ENCODE peak calls at places on chromosomes 4 and X, in four cellular contexts. One of them, this sample, is unnamed.

GRCh38 chrX:108439961-108440696 is 491 bp downstream of the COL4A5 start:
- DNase-seq in brain microvascular endothelial cell: no peak
- DNase-seq in mesenchymal stem cell: no peak
- DNase-seq in psoas muscle: peak
- DNase-seq in this sample: no peak

GRCh38 chr4:7911044-7911578 is 28.6 kb downstream of the AFAP1 start:
- DNase-seq in brain microvascular endothelial cell: peak
- DNase-seq in psoas muscle: peak
- DNase-seq in mesenchymal stem cell: peak
- DNase-seq in this sample: no peak

GRCh38 chr4:130576218-130576617 is 1480.3 kb downstream of the C4orf33 start:
- DNase-seq in psoas muscle: no peak
- DNase-seq in mesenchymal stem cell: no peak
- DNase-seq in brain microvascular endothelial cell: no peak
- DNase-seq in this sample: no peak

GRCh38 chr4:144504853-144505252 is 141.1 kb upstream of the HHIP start:
- DNase-seq in mesenchymal stem cell: no peak
- DNase-seq in psoas muscle: no peak
- DNase-seq in brain microvascular endothelial cell: no peak
- DNase-seq in this sample: no peak

GRCh38 chrX:41621236-41621651 is 67.5 kb upstream of the GPR34 start:
- DNase-seq in mesenchymal stem cell: peak
- DNase-seq in psoas muscle: no peak
- DNase-seq in brain microvascular endothelial cell: peak
- DNase-seq in this sample: no peak

GRCh38 chrX:107823456-107823855 is 2.2 kb upstream of the MID2 start:
- DNase-seq in psoas muscle: no peak
- DNase-seq in mesenchymal stem cell: peak
- DNase-seq in brain microvascular endothelial cell: peak
- DNase-seq in this sample: no peak

GRCh38 chrX:28920554-28920953 is 333.3 kb downstream of the IL1RAPL1 start:
- DNase-seq in brain microvascular endothelial cell: no peak
- DNase-seq in psoas muscle: no peak
- DNase-seq in mesenchymal stem cell: peak
- DNase-seq in this sample: no peak

GRCh38 chr4:156933633-156934258 is 37.9 kb downstream of the PDGFC start:
- DNase-seq in mesenchymal stem cell: peak
- DNase-seq in psoas muscle: no peak
- DNase-seq in brain microvascular endothelial cell: peak
- DNase-seq in this sample: peak

GRCh38 chrX:107880054-107880610 is 54.5 kb downstream of the MID2 start:
- DNase-seq in mesenchymal stem cell: no peak
- DNase-seq in brain microvascular endothelial cell: no peak
- DNase-seq in psoas muscle: no peak
- DNase-seq in this sample: no peak

GRCh38 chr4:10806993-10807645 is 122.6 kb upstream of the CLNK start:
- DNase-seq in psoas muscle: no peak
- DNase-seq in mesenchymal stem cell: no peak
- DNase-seq in brain microvascular endothelial cell: no peak
- DNase-seq in this sample: no peak

GRCh38 chr4:53455766-53456165 is 78.3 kb downstream of the FIP1L1 start:
- DNase-seq in mesenchymal stem cell: no peak
- DNase-seq in psoas muscle: no peak
- DNase-seq in brain microvascular endothelial cell: no peak
- DNase-seq in this sample: peak

GRCh38 chrX:34866636-34867035 is 76.0 kb upstream of the FAM47B start:
- DNase-seq in brain microvascular endothelial cell: no peak
- DNase-seq in psoas muscle: no peak
- DNase-seq in mesenchymal stem cell: no peak
- DNase-seq in this sample: no peak

GRCh38 chrX:69386681-69387080 is 117.4 kb upstream of the NALF2 start:
- DNase-seq in psoas muscle: no peak
- DNase-seq in brain microvascular endothelial cell: no peak
- DNase-seq in mesenchymal stem cell: no peak
- DNase-seq in this sample: no peak

GRCh38 chr4:55561884-55562283 is 15.2 kb upstream of the CLOCK start:
- DNase-seq in mesenchymal stem cell: no peak
- DNase-seq in brain microvascular endothelial cell: no peak
- DNase-seq in psoas muscle: no peak
- DNase-seq in this sample: no peak

GRCh38 chrX:115535844-115536243 is 25.1 kb upstream of the PLS3 start:
- DNase-seq in mesenchymal stem cell: no peak
- DNase-seq in brain microvascular endothelial cell: no peak
- DNase-seq in psoas muscle: no peak
- DNase-seq in this sample: no peak

GRCh38 chr4:113828712-113829111 is 67.2 kb upstream of the CAMK2D start:
- DNase-seq in psoas muscle: no peak
- DNase-seq in mesenchymal stem cell: no peak
- DNase-seq in brain microvascular endothelial cell: no peak
- DNase-seq in this sample: no peak

GRCh38 chr4:47705326-47705981 is 132.4 kb downstream of the CORIN start:
- DNase-seq in psoas muscle: no peak
- DNase-seq in mesenchymal stem cell: peak
- DNase-seq in brain microvascular endothelial cell: no peak
- DNase-seq in this sample: no peak

GRCh38 chr4:3124070-3124767 is 49.7 kb downstream of the HTT start:
- DNase-seq in brain microvascular endothelial cell: no peak
- DNase-seq in psoas muscle: no peak
- DNase-seq in mesenchymal stem cell: peak
- DNase-seq in this sample: no peak

GRCh38 chr4:89299153-89299789 is 8.3 kb downstream of the GPRIN3 start:
- DNase-seq in psoas muscle: no peak
- DNase-seq in brain microvascular endothelial cell: no peak
- DNase-seq in mesenchymal stem cell: no peak
- DNase-seq in this sample: no peak

GRCh38 chr4:101009471-101009870 is 337.9 kb downstream of the PPP3CA start:
- DNase-seq in brain microvascular endothelial cell: no peak
- DNase-seq in mesenchymal stem cell: no peak
- DNase-seq in psoas muscle: no peak
- DNase-seq in this sample: no peak

GRCh38 chr4:79872738-79873137 is 200.3 kb downstream of the ANTXR2 start:
- DNase-seq in psoas muscle: no peak
- DNase-seq in mesenchymal stem cell: no peak
- DNase-seq in brain microvascular endothelial cell: no peak
- DNase-seq in this sample: no peak

GRCh38 chrX:145865082-145865481 is 47.5 kb downstream of the SLITRK2 start:
- DNase-seq in brain microvascular endothelial cell: no peak
- DNase-seq in mesenchymal stem cell: no peak
- DNase-seq in psoas muscle: no peak
- DNase-seq in this sample: no peak

GRCh38 chr4:75715105-75715799 is 9.1 kb upstream of the USO1 start:
- DNase-seq in brain microvascular endothelial cell: no peak
- DNase-seq in psoas muscle: no peak
- DNase-seq in mesenchymal stem cell: peak
- DNase-seq in this sample: no peak
- H3K27ac ChIP-seq in brain microvascular endothelial cell: no peak
- H3K27ac ChIP-seq in psoas muscle: peak
- H3K27ac ChIP-seq in mesenchymal stem cell: no peak
- H3K27ac ChIP-seq in this sample: no peak

GRCh38 chrX:47574096-47574553 is 8.1 kb upstream of the TIMP1 start:
- DNase-seq in mesenchymal stem cell: peak
- DNase-seq in psoas muscle: no peak
- DNase-seq in brain microvascular endothelial cell: no peak
- DNase-seq in this sample: no peak

GRCh38 chrX:47572773-47573333 is 9.4 kb upstream of the TIMP1 start:
- DNase-seq in psoas muscle: no peak
- DNase-seq in brain microvascular endothelial cell: no peak
- DNase-seq in mesenchymal stem cell: no peak
- DNase-seq in this sample: no peak

GRCh38 chrX:47571896-47572295 is 10.3 kb upstream of the TIMP1 start:
- DNase-seq in mesenchymal stem cell: no peak
- DNase-seq in brain microvascular endothelial cell: no peak
- DNase-seq in psoas muscle: no peak
- DNase-seq in this sample: no peak

GRCh38 chrX:47574609-47575325 is 7.5 kb upstream of the TIMP1 start:
- DNase-seq in psoas muscle: no peak
- DNase-seq in brain microvascular endothelial cell: no peak
- DNase-seq in mesenchymal stem cell: peak
- DNase-seq in this sample: no peak

DNA sequence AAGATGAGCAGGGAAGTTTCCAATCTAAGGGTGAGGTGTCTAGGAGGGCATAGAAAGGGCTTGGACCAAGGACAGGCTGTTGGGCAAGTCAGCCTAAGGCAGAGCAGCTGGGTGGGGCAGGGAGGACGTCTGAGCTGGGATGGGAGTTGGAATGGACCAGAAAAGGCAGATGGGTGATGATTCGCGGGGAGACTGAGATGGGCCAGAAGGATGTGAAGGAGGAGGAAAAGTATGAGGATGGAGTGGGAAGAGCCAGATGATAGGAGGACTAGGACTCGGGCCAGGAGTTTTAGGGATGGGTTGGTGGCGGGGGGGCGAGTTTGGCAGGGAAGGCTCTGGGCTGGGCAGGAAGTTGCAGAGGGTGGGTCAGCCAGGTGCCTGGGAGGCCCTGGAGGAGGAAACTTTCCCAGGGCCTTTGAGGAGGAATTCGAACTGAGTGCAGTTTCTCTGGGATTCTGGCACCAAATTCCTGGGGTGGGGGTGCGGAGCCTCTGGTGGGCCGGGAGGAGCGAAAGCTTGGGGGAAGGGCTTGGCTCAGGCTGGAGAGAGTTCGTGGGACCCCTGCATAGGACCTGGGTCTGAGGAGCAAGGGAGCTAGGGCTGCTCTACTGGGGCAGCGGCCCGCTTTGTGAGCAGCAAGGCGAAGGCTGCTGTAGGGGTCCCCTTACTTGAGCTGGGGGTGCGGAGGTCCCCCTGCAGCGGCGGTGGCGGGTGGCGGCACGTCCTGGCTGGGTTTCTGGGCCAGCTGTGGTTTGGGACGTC is 8.7 kb upstream of the TIMP1 start:
- DNase-seq in brain microvascular endothelial cell: no peak
- DNase-seq in mesenchymal stem cell: peak
- DNase-seq in psoas muscle: no peak
- DNase-seq in this sample: no peak
- H3K27ac ChIP-seq in brain microvascular endothelial cell: peak
- H3K27ac ChIP-seq in mesenchymal stem cell: peak
- H3K27ac ChIP-seq in psoas muscle: peak
- H3K27ac ChIP-seq in this sample: peak

GRCh38 chr4:73053076-73053475 is 16.4 kb downstream of the COX18 start:
- DNase-seq in brain microvascular endothelial cell: peak
- DNase-seq in psoas muscle: no peak
- DNase-seq in mesenchymal stem cell: no peak
- DNase-seq in this sample: no peak

GRCh38 chr4:73053974-73054480 is 15.5 kb downstream of the COX18 start:
- DNase-seq in mesenchymal stem cell: no peak
- DNase-seq in brain microvascular endothelial cell: peak
- DNase-seq in psoas muscle: no peak
- DNase-seq in this sample: no peak

GRCh38 chr4:73051625-73052024 is 17.9 kb downstream of the COX18 start:
- DNase-seq in brain microvascular endothelial cell: no peak
- DNase-seq in psoas muscle: no peak
- DNase-seq in mesenchymal stem cell: no peak
- DNase-seq in this sample: no peak

GRCh38 chr4:73055241-73055897 is 14.1 kb downstream of the COX18 start:
- DNase-seq in brain microvascular endothelial cell: no peak
- DNase-seq in mesenchymal stem cell: no peak
- DNase-seq in psoas muscle: no peak
- DNase-seq in this sample: no peak
- H3K27ac ChIP-seq in brain microvascular endothelial cell: no peak
- H3K27ac ChIP-seq in mesenchymal stem cell: no peak
- H3K27ac ChIP-seq in psoas muscle: no peak
- H3K27ac ChIP-seq in this sample: no peak

GRCh38 chrX:10612215-10612614 is 8.2 kb downstream of the MID1 start:
- DNase-seq in brain microvascular endothelial cell: no peak
- DNase-seq in mesenchymal stem cell: peak
- DNase-seq in psoas muscle: no peak
- DNase-seq in this sample: no peak
- H3K27ac ChIP-seq in brain microvascular endothelial cell: peak
- H3K27ac ChIP-seq in mesenchymal stem cell: no peak
- H3K27ac ChIP-seq in psoas muscle: no peak
- H3K27ac ChIP-seq in this sample: no peak

GRCh38 chr4:176320340-176320975 is 692 bp downstream of the SPCS3 start:
- DNase-seq in brain microvascular endothelial cell: peak
- DNase-seq in mesenchymal stem cell: peak
- DNase-seq in psoas muscle: peak
- DNase-seq in this sample: peak

GRCh38 chr4:176319237-176319703 is 496 bp upstream of the SPCS3 start:
- DNase-seq in mesenchymal stem cell: no peak
- DNase-seq in brain microvascular endothelial cell: no peak
- DNase-seq in psoas muscle: no peak
- DNase-seq in this sample: no peak

GRCh38 chr4:176321589-176321988 is 1.8 kb downstream of the SPCS3 start:
- DNase-seq in brain microvascular endothelial cell: no peak
- DNase-seq in mesenchymal stem cell: no peak
- DNase-seq in psoas muscle: no peak
- DNase-seq in this sample: no peak

GRCh38 chr4:176320976-176321361 is 1.2 kb downstream of the SPCS3 start:
- DNase-seq in psoas muscle: no peak
- DNase-seq in brain microvascular endothelial cell: no peak
- DNase-seq in mesenchymal stem cell: peak
- DNase-seq in this sample: no peak

DNA sequence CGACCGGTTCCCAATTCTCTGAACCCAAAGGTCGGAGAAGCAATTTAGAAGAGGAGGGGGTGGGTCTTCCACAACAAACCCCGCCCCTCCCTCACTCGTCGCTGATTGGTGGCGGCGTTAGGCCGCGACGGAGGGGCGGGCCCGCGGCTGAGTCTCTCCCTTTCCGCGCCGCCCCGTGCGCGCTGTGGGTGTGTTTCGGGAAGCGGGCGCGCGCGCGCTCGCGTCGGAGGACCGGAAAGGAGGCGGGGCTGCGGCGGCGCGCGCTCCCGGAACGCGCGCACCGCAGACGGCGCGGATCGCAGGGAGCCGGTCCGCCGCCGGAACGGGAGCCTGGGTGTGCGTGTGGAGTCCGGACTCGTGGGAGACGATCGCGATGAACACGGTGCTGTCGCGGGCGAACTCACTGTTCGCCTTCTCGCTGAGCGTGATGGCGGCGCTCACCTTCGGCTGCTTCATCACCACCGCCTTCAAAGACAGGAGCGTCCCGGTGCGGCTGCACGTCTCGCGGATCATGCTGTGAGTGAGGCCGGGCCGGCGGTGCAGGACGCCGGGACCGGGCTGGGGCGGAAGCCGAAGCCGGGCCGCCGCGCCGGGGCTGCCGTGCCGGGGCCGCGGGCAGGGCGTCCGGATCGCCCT is at the start of gene SPCS3:
- DNase-seq in mesenchymal stem cell: peak
- DNase-seq in psoas muscle: peak
- DNase-seq in brain microvascular endothelial cell: peak
- DNase-seq in this sample: peak
- H3K27ac ChIP-seq in mesenchymal stem cell: peak
- H3K27ac ChIP-seq in psoas muscle: peak
- H3K27ac ChIP-seq in brain microvascular endothelial cell: peak
- H3K27ac ChIP-seq in this sample: peak